ENCODE peak calls at places on chromosomes 1 and 21, in six cellular contexts. One of them, this sample, is unnamed.

GRCh38 chr1:168933143-168933840 is 173.2 kb upstream of the ATP1B1 start:
- DNase-seq in COR-L47: no peak
- DNase-seq in T1000: no peak
- DNase-seq in iPS DF 6.9: no peak
- DNase-seq in NCI-H69: no peak
- DNase-seq in progenitor cell of endocrine pancreas: no peak
- DNase-seq in this sample: no peak

GRCh38 chr1:30664103-30664755 is 59.2 kb downstream of the MATN1 start:
- DNase-seq in COR-L47: no peak
- DNase-seq in T1000: no peak
- DNase-seq in iPS DF 6.9: no peak
- DNase-seq in progenitor cell of endocrine pancreas: no peak
- DNase-seq in NCI-H69: no peak
- DNase-seq in this sample: no peak

GRCh38 chr1:244362481-244362880 is 89.2 kb downstream of the ADSS2 start:
- DNase-seq in COR-L47: no peak
- DNase-seq in iPS DF 6.9: no peak
- DNase-seq in progenitor cell of endocrine pancreas: no peak
- DNase-seq in NCI-H69: no peak
- DNase-seq in T1000: no peak
- DNase-seq in this sample: no peak

GRCh38 chr21:36491191-36491916 is 11.4 kb upstream of the CLDN14 start:
- DNase-seq in iPS DF 6.9: no peak
- DNase-seq in progenitor cell of endocrine pancreas: no peak
- DNase-seq in COR-L47: no peak
- DNase-seq in NCI-H69: peak
- DNase-seq in T1000: no peak
- DNase-seq in this sample: no peak

GRCh38 chr21:24208562-24209260 is 1398.6 kb downstream of the MRPL39 start:
- DNase-seq in T1000: no peak
- DNase-seq in progenitor cell of endocrine pancreas: no peak
- DNase-seq in iPS DF 6.9: no peak
- DNase-seq in NCI-H69: no peak
- DNase-seq in COR-L47: no peak
- DNase-seq in this sample: no peak

GRCh38 chr21:45989355-45990048 is 7.9 kb downstream of the COL6A1 start:
- DNase-seq in T1000: no peak
- DNase-seq in progenitor cell of endocrine pancreas: no peak
- DNase-seq in COR-L47: no peak
- DNase-seq in iPS DF 6.9: no peak
- DNase-seq in NCI-H69: no peak
- DNase-seq in this sample: no peak

GRCh38 chr21:39385299-39386145 is 36.6 kb upstream of the HMGN1 start:
- DNase-seq in T1000: peak
- DNase-seq in progenitor cell of endocrine pancreas: no peak
- DNase-seq in NCI-H69: peak
- DNase-seq in iPS DF 6.9: no peak
- DNase-seq in COR-L47: peak
- DNase-seq in this sample: no peak

GRCh38 chr1:247574664-247575063 is 13.5 kb upstream of the OR2G2 start:
- DNase-seq in progenitor cell of endocrine pancreas: no peak
- DNase-seq in iPS DF 6.9: no peak
- DNase-seq in T1000: no peak
- DNase-seq in COR-L47: no peak
- DNase-seq in NCI-H69: no peak
- DNase-seq in this sample: no peak

GRCh38 chr1:199597152-199597551 is 430.4 kb upstream of the NR5A2 start:
- DNase-seq in T1000: no peak
- DNase-seq in NCI-H69: no peak
- DNase-seq in COR-L47: no peak
- DNase-seq in iPS DF 6.9: no peak
- DNase-seq in progenitor cell of endocrine pancreas: no peak
- DNase-seq in this sample: no peak

GRCh38 chr21:38995755-38996154 is 187.5 kb downstream of the PSMG1 start:
- DNase-seq in progenitor cell of endocrine pancreas: no peak
- DNase-seq in T1000: no peak
- DNase-seq in COR-L47: peak
- DNase-seq in iPS DF 6.9: no peak
- DNase-seq in NCI-H69: peak
- DNase-seq in this sample: no peak

GRCh38 chr1:111151838-111152237 is 11.8 kb downstream of the CEPT1 start:
- DNase-seq in progenitor cell of endocrine pancreas: no peak
- DNase-seq in T1000: no peak
- DNase-seq in NCI-H69: no peak
- DNase-seq in iPS DF 6.9: no peak
- DNase-seq in COR-L47: no peak
- DNase-seq in this sample: no peak